ENCODE peak calls at places on chromosomes 6 and 20, in six cellular contexts. L is H1, K is HepG2, J is HCT116, P is SK-N-SH, R is K562. O is an unnamed sample.

GRCh38 chr6:50707652-50708325 is 5.5 kb upstream of the TFAP2D start:
- DNase-seq in P (no peak), K (no peak), J (no peak), L (no peak), R (no peak), O (no peak)

GRCh38 chr20:51628533-51629398 is 86.2 kb upstream of the NFATC2 start:
- DNase-seq in R (no peak), K (peak; percentile 90), P (no peak), L (no peak), J (no peak), O (no peak)

GRCh38 chr6:1130692-1131091 is 181.2 kb upstream of the FOXQ1 start:
- DNase-seq in K (no peak), P (no peak), L (no peak), R (no peak), J (no peak), O (no peak)

GRCh38 chr6:132690678-132691077 is 23.2 kb downstream of the VNN1 start:
- DNase-seq in R (no peak), J (no peak), P (no peak), K (no peak), L (no peak), O (no peak)

GRCh38 chr20:47727170-47727880 is 58.0 kb downstream of the SULF2 start:
- DNase-seq in J (no peak), P (no peak), K (no peak), L (no peak), R (no peak), O (no peak)

GRCh38 chr6:155315516-155315871 is 1.2 kb upstream of the TFB1M start:
- DNase-seq in R (peak; percentile 45), J (no peak), K (peak; percentile 71), L (no peak), P (no peak), O (no peak)

GRCh38 chr6:18585032-18585573 is 198.0 kb downstream of the RNF144B start:
- DNase-seq in L (no peak), P (no peak), K (peak; percentile 88), R (peak; percentile 74), J (peak; percentile 75), O (no peak)

GRCh38 chr20:45964024-45964423 is 8.0 kb downstream of the ZNF335 start:
- DNase-seq in K (no peak), L (no peak), P (no peak), J (no peak), R (no peak), O (no peak)

GRCh38 chr20:3766832-3767433 is 620 bp downstream of the ADISSP start:
- DNase-seq in P (no peak), K (no peak), J (no peak), R (peak; percentile 78), L (no peak), O (no peak)

GRCh38 chr6:28807682-28808280 is 116.0 kb downstream of the TRIM27 start:
- DNase-seq in K (peak; percentile 81), P (peak; percentile 43), J (peak; percentile 75), R (peak; percentile 95), L (no peak), O (peak; percentile 33)

GRCh38 chr6:36445651-36446050 is 2.9 kb downstream of the KCTD20 start:
- DNase-seq in P (no peak), R (no peak), L (no peak), J (no peak), K (no peak), O (no peak)

GRCh38 chr6:125749864-125750691 is 646 bp downstream of the HEY2 start:
- DNase-seq in L (no peak), P (no peak), R (peak; percentile 24), K (no peak), J (no peak), O (no peak)

GRCh38 chr6:165487950-165488349 is 175.1 kb downstream of the PDE10A start:
- DNase-seq in K (no peak), P (no peak), J (no peak), L (no peak), R (no peak), O (no peak)

GRCh38 chr6:79410806-79411205 is 126.4 kb downstream of the LCA5 start:
- DNase-seq in L (no peak), P (peak; percentile 12), K (no peak), R (no peak), J (no peak), O (no peak)

GRCh38 chr6:94835264-94835663 is 742.1 kb upstream of the MANEA start:
- DNase-seq in K (no peak), J (no peak), R (no peak), P (no peak), L (no peak), O (no peak)

GRCh38 chr20:61170521-61170920 is 81.5 kb upstream of the CDH4 start:
- DNase-seq in K (no peak), J (no peak), P (no peak), R (no peak), L (peak; percentile 21), O (peak; percentile 74)

GRCh38 chr6:4344317-4344899 is 209.0 kb upstream of the ECI2 start:
- DNase-seq in J (no peak), L (no peak), K (no peak), P (no peak), R (no peak), O (no peak)

GRCh38 chr6:38387461-38387860 is 252.3 kb downstream of the BTBD9 start:
- DNase-seq in P (no peak), J (no peak), K (no peak), L (no peak), R (no peak), O (no peak)

GRCh38 chr20:1907586-1907985 is 12.4 kb downstream of the SIRPA start:
- DNase-seq in J (no peak), K (no peak), R (no peak), L (no peak), P (no peak), O (no peak)

GRCh38 chr6:13201336-13201735 is 127.0 kb downstream of the TBC1D7 start:
- DNase-seq in K (no peak), P (no peak), J (no peak), R (peak; percentile 23), L (no peak), O (no peak)

GRCh38 chr6:111799576-111800467 is 73.4 kb downstream of the FYN start:
- DNase-seq in L (no peak), P (no peak), J (no peak), K (no peak), R (no peak), O (no peak)

GRCh38 chr20:56689318-56689717 is 60.2 kb downstream of the TFAP2C start:
- DNase-seq in R (no peak), P (no peak), L (no peak), J (no peak), K (no peak), O (no peak)

GRCh38 chr6:144543006-144543871 is 258.1 kb downstream of the UTRN start:
- DNase-seq in J (peak; percentile 32), P (no peak), R (peak; percentile 92), K (no peak), L (no peak), O (no peak)

GRCh38 chr6:74603676-74604075 is 602.2 kb downstream of the COL12A1 start:
- DNase-seq in L (no peak), K (no peak), P (no peak), R (no peak), J (no peak), O (no peak)

GRCh38 chr6:32837651-32838113 is 857 bp downstream of the TAP2 start:
- DNase-seq in J (no peak), P (no peak), K (no peak), L (no peak), R (peak; percentile 40), O (no peak)

DNA sequence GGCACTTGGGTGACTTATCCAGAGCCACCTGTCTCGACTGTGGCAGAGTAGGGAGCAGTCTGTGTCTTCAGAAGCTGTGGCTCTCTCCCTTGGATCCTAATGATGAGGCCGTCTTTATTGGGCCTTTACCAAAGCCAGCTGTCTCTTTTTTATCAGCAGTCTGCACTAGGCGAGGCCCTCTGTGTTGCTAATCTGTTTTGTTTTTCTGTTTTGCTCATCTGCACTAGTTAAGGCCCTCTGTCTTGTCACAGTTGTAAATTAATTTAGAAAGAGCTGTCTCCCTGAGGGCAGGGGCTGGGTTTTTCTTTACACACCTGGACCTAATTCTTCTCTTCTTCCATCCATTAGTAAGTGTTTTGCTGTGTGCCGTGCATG is 45.0 kb downstream of the CDS2 start:
- DNase-seq in L (no peak), J (no peak), K (no peak), P (no peak), R (peak; percentile 29), O (no peak)
- H3K9ac ChIP-seq in L (no peak overlapping the region), J (no peak overlapping the region), K (no peak overlapping the region), P (no peak overlapping the region), R (no peak overlapping the region), O (no peak overlapping the region)

DNA sequence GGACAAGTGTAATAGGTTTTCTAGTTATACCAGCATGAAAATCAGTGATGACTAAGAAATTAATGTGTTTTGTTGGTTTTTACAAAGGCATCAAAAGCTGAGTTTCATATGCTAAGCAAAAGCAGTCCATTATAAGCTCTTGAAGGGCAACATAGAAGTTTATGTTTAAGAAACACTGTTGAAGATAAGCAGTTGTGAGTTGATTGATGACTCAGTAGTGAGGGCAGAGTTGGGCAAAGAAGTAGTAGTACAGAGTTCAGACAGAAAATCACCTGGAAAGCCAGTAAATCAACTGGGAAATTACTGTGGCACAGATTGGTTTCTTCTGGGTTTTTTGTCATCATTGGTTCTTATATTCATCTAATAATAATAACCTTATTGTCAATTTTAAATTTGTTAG is 78.0 kb upstream of the SMIM8 start:
- DNase-seq in R (no peak), L (no peak), J (no peak), K (no peak), P (no peak), O (no peak)
- TF ChIP-seq YY1 in R (no peak), L (no peak), J (no peak), K (no peak), P (no peak), O (no peak)

GRCh38 chr20:33816191-33816590 is 5.0 kb downstream of the CHMP4B start:
- DNase-seq in P (no peak), R (no peak), J (no peak), L (no peak), K (no peak), O (no peak)

GRCh38 chr20:33817411-33817810 is 6.3 kb downstream of the CHMP4B start:
- DNase-seq in J (no peak), R (no peak), K (no peak), L (no peak), P (no peak), O (no peak)

GRCh38 chr20:33814238-33814712 is 3.1 kb downstream of the CHMP4B start:
- DNase-seq in P (no peak), L (no peak), K (no peak), J (no peak), R (peak; percentile 44), O (no peak)

GRCh38 chr20:33812673-33813462 is 1.7 kb downstream of the CHMP4B start:
- DNase-seq in R (peak; percentile 62), P (peak; percentile 33), J (no peak), K (peak; percentile 91), L (no peak), O (no peak)

GRCh38 chr20:33815671-33816070 is 4.5 kb downstream of the CHMP4B start:
- DNase-seq in J (no peak), R (no peak), P (no peak), L (no peak), K (no peak), O (no peak)
- H3K4me1 ChIP-seq in J (peaks cover 41% of the 10 kb centered on the region), R (peaks cover 21% of the 10 kb centered on the region), P (peaks cover 7% of the 10 kb centered on the region), L (peaks cover 7% of the 10 kb centered on the region), K (peaks cover 38% of the 10 kb centered on the region), O (no peaks in the 10 kb centered on the region)

DNA sequence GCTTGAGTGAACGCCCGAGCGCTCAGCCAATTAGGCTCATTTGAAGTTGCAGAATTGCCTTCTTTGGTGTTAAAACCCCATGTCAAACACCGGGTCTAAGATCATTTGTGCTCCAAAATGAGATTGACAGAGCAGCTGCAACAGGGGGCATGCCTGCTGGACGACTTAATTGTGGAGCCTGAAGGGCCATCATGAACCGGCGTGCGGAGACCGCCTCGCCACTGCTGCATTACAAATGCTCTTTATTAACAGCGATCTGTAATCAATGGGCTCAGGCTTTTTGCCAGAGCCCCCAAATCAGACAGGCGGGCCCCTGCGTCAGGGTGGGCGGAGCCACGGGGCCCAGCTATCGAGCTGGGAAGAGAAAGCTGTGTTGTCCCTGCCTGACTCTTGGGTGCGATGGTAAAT is 183.2 kb downstream of the SIM1 start:
- DNase-seq in P (peak; percentile 3), R (no peak), J (no peak), L (no peak), K (no peak), O (no peak)
- H3K9ac ChIP-seq in P (no peak overlapping the region), R (no peak overlapping the region), J (no peak overlapping the region), L (peak overlapping the region; percentile 49), K (no peak overlapping the region), O (no peak overlapping the region)